ENCODE peak calls at places on chromosomes 3 and 15, in nine cellular contexts. R, X, T, H, V, D, L, U and E are unnamed samples.

GRCh38 chr3:52277071-52277964 is 1.1 kb downstream of the WDR82 start:
- DNase-seq in R (peak; percentile 77), D (peak; percentile 72), U (peak; percentile 34), H (peak; percentile 79), L (peak; percentile 87), V (peak; percentile 40), T (peak; percentile 77), X (peak; percentile 92), E (no peak)

GRCh38 chr15:34059946-34060345 is 20.9 kb upstream of the AVEN start:
- DNase-seq in D (no peak), L (no peak), V (no peak), H (no peak), X (no peak), T (no peak), U (no peak), R (no peak), E (no peak)

GRCh38 chr15:64235552-64235951 is 72.7 kb upstream of the PPIB start:
- DNase-seq in H (no peak), D (no peak), X (no peak), R (no peak), L (no peak), V (no peak), T (no peak), U (no peak), E (no peak)

GRCh38 chr3:6571448-6571847 is 289.5 kb upstream of the GRM7 start:
- DNase-seq in V (no peak), D (no peak), H (no peak), U (no peak), R (no peak), L (no peak), T (no peak), X (no peak), E (no peak)

GRCh38 chr3:127748754-127749327 is 73.5 kb downstream of the MGLL start:
- DNase-seq in V (no peak), H (no peak), U (no peak), T (no peak), D (no peak), R (peak; percentile 80), X (no peak), L (no peak), E (no peak)

GRCh38 chr15:66178531-66178910 is 75.0 kb downstream of the MEGF11 start:
- DNase-seq in L (no peak), V (no peak), D (no peak), T (no peak), R (no peak), U (no peak), X (no peak), H (no peak), E (no peak)

GRCh38 chr3:1251282-1252060 is 158.6 kb downstream of the CNTN6 start:
- DNase-seq in X (no peak), D (no peak), H (no peak), U (no peak), V (no peak), L (peak; percentile 26), T (no peak), R (peak; percentile 28), E (no peak)

GRCh38 chr3:31955581-31955980 is 25.5 kb downstream of the OSBPL10 start:
- DNase-seq in R (no peak), L (no peak), D (no peak), U (no peak), X (no peak), H (no peak), V (no peak), T (no peak), E (no peak)

GRCh38 chr3:156304406-156304805 is 184.0 kb downstream of the KCNAB1 start:
- DNase-seq in V (peak; percentile 8), H (no peak), U (no peak), X (no peak), R (peak; percentile 72), T (no peak), L (no peak), D (no peak), E (no peak)

GRCh38 chr3:134672571-134672970 is 21.7 kb upstream of the KY start:
- DNase-seq in X (no peak), R (no peak), H (no peak), V (no peak), D (no peak), T (no peak), L (no peak), U (no peak), E (no peak)

GRCh38 chr3:100299031-100299430 is 35.5 kb upstream of the NIT2 start:
- DNase-seq in V (no peak), H (no peak), T (no peak), R (no peak), U (no peak), X (no peak), L (no peak), D (no peak), E (no peak)

GRCh38 chr3:71694358-71694999 is 30.7 kb downstream of the EIF4E3 start:
- DNase-seq in R (peak; percentile 78), T (no peak), H (no peak), D (no peak), L (no peak), V (peak; percentile 65), U (no peak), X (no peak), E (no peak)

GRCh38 chr3:150609988-150610387 is 6.9 kb downstream of the SELENOT start:
- DNase-seq in L (no peak), H (no peak), X (no peak), D (no peak), R (no peak), V (no peak), U (no peak), T (no peak), E (no peak)

GRCh38 chr3:150603888-150604319 is 783 bp downstream of the SELENOT start:
- DNase-seq in D (no peak), X (no peak), V (no peak), H (no peak), U (no peak), T (no peak), R (no peak), L (no peak), E (no peak)

GRCh38 chr3:150605998-150606641 is 3.0 kb downstream of the SELENOT start:
- DNase-seq in U (no peak), H (no peak), T (no peak), L (no peak), D (no peak), V (no peak), R (peak; percentile 11), X (no peak), E (no peak)

GRCh38 chr3:150610785-150611184 is 7.7 kb downstream of the SELENOT start:
- DNase-seq in U (no peak), V (peak; percentile 24), L (no peak), X (no peak), H (no peak), T (no peak), R (peak; percentile 22), D (no peak), E (no peak)

GRCh38 chr3:150607267-150608065 is 4.3 kb downstream of the SELENOT start:
- DNase-seq in T (no peak), H (no peak), D (no peak), X (no peak), R (no peak), L (no peak), U (no peak), V (no peak), E (no peak)
- H3K27ac ChIP-seq in T (no peak overlapping the region), H (no peak overlapping the region), D (no peak overlapping the region), X (no peak overlapping the region), R (no peak overlapping the region), L (peak overlapping the region; percentile 53), U (no peak overlapping the region), V (no peak overlapping the region), E (no peak overlapping the region)

GRCh38 chr3:64563776-64564175 is 124.0 kb downstream of the ADAMTS9 start:
- DNase-seq in D (no peak), V (no peak), H (no peak), X (no peak), T (no peak), L (no peak), U (no peak), R (no peak), E (no peak)

GRCh38 chr3:64555351-64555750 is 132.4 kb downstream of the ADAMTS9 start:
- DNase-seq in T (no peak), R (no peak), U (no peak), H (no peak), D (no peak), V (no peak), L (no peak), X (no peak), E (no peak)

GRCh38 chr3:64561503-64561810 is 126.3 kb downstream of the ADAMTS9 start:
- DNase-seq in U (no peak), H (no peak), D (no peak), L (no peak), X (no peak), R (no peak), T (no peak), V (no peak), E (no peak)

GRCh38 chr3:64559658-64560057 is 128.1 kb downstream of the ADAMTS9 start:
- DNase-seq in X (no peak), T (no peak), U (no peak), D (no peak), R (no peak), L (no peak), V (no peak), H (no peak), E (no peak)

GRCh38 chr3:64560802-64561502 is 126.8 kb downstream of the ADAMTS9 start:
- DNase-seq in T (no peak), V (no peak), D (no peak), L (no peak), X (no peak), H (no peak), R (peak; percentile 5), U (no peak), E (no peak)
- H3K27ac ChIP-seq in T (peak overlapping the region; percentile 28), V (no peak overlapping the region), D (no peak overlapping the region), L (no peak overlapping the region), X (peak overlapping the region; percentile 58), H (no peak overlapping the region), R (no peak overlapping the region), U (no peak overlapping the region), E (no peak overlapping the region)

GRCh38 chr3:113250566-113250965 is 39.2 kb downstream of the BOC start:
- DNase-seq in T (no peak), X (no peak), L (no peak), R (no peak), D (no peak), V (no peak), H (no peak), U (no peak), E (no peak)
- H3K27ac ChIP-seq in T (no peak overlapping the region), X (no peak overlapping the region), L (no peak overlapping the region), R (no peak overlapping the region), D (no peak overlapping the region), V (no peak overlapping the region), H (no peak overlapping the region), U (no peak overlapping the region), E (no peak overlapping the region)

DNA sequence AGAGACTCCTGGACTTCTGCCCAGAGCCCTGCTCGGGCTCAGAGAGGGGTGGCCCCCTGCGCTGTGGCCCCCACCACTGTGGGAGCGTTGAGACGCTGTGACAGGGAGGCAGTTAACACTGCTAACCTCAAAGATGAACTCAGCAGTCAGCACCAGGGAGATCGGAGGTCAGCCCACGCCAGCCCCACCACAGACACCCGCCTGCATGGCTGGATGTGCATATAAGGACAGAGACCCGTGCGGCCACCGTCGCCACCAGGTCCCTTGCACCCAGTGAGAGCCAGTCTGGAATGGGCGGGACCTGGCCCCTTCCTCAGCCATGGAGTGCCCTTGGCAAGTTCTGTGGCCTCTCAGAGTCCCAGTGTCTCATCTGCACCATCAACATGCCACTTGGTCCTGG is 48.5 kb upstream of the FURIN start:
- DNase-seq in X (no peak), H (no peak), T (no peak), V (no peak), U (no peak), R (no peak), L (no peak), D (no peak), E (no peak)
- H3K27ac ChIP-seq in X (no peak overlapping the region), H (no peak overlapping the region), T (no peak overlapping the region), V (no peak overlapping the region), U (no peak overlapping the region), R (no peak overlapping the region), L (no peak overlapping the region), D (no peak overlapping the region), E (no peak overlapping the region)